ENCODE peak calls at places on chromosomes 2 and 18, in five cellular contexts. K, R, X, U and O are unnamed samples.
A peak's percentile ranks its signal among the peaks of the same experiment; 100 is the strongest.

GRCh38 chr2:78162202-78162601 is 640.0 kb upstream of the LRRTM4 start:
- DNase-seq in K (no peak), R (no peak), X (no peak), U (no peak), O (no peak)

GRCh38 chr2:9771481-9772017 is 71.7 kb upstream of the TAF1B start:
- DNase-seq in K (peak; percentile 49), R (no peak), X (peak; percentile 76), U (no peak), O (peak; percentile 26)

GRCh38 chr2:101830555-101830954 is 133.0 kb downstream of the MAP4K4 start:
- DNase-seq in K (no peak), R (no peak), X (peak; percentile 92), U (no peak), O (no peak)

GRCh38 chr18:70181015-70181414 is 24.5 kb downstream of the RTTN start:
- DNase-seq in K (peak; percentile 90), R (no peak), X (peak; percentile 60), U (no peak), O (peak; percentile 36)

GRCh38 chr2:17430326-17430725 is 87.9 kb downstream of the RAD51AP2 start:
- DNase-seq in K (no peak), R (no peak), X (no peak), U (no peak), O (no peak)

GRCh38 chr2:58039170-58039611 is 7.4 kb upstream of the VRK2 start:
- DNase-seq in K (no peak), R (no peak), X (peak; percentile 26), U (no peak), O (no peak)

GRCh38 chr18:79511271-79511670 is 115.5 kb downstream of the NFATC1 start:
- DNase-seq in K (no peak), R (no peak), X (no peak), U (peak; percentile 56), O (no peak)

GRCh38 chr2:74357627-74358026 is 14.4 kb upstream of the SLC4A5 start:
- DNase-seq in K (no peak), R (no peak), X (no peak), U (no peak), O (no peak)

GRCh38 chr2:20401495-20401855 is 45.4 kb upstream of the RHOB start:
- DNase-seq in K (peak; percentile 3), R (no peak), X (no peak), U (no peak), O (no peak)

GRCh38 chr2:41941831-41942230 is 106.0 kb upstream of the PKDCC start:
- DNase-seq in K (no peak), R (peak; percentile 48), X (no peak), U (no peak), O (no peak)

GRCh38 chr2:102103992-102104871 is 38.3 kb upstream of the IL1R1 start:
- DNase-seq in K (no peak), R (no peak), X (peak; percentile 86), U (peak; percentile 73), O (no peak)

GRCh38 chr2:66691199-66691975 is 256.5 kb downstream of the MEIS1 start:
- DNase-seq in K (no peak), R (no peak), X (no peak), U (no peak), O (no peak)

GRCh38 chr2:66695211-66695735 is 260.3 kb downstream of the MEIS1 start:
- DNase-seq in K (no peak), R (no peak), X (no peak), U (no peak), O (no peak)

GRCh38 chr2:66692521-66692920 is 257.6 kb downstream of the MEIS1 start:
- DNase-seq in K (no peak), R (no peak), X (no peak), U (no peak), O (no peak)

GRCh38 chr2:66694087-66694858 is 259.3 kb downstream of the MEIS1 start:
- DNase-seq in K (no peak), R (no peak), X (no peak), U (no peak), O (no peak)

GRCh38 chr2:66693007-66693965 is 258.4 kb downstream of the MEIS1 start:
- DNase-seq in K (no peak), R (no peak), X (no peak), U (no peak), O (no peak)
- H3K27me3 ChIP-seq in K (no peaks in the 10 kb centered on the region), R (no peaks in the 10 kb centered on the region), X (no peaks in the 10 kb centered on the region), U (no peaks in the 10 kb centered on the region), O (no peaks in the 10 kb centered on the region)

DNA sequence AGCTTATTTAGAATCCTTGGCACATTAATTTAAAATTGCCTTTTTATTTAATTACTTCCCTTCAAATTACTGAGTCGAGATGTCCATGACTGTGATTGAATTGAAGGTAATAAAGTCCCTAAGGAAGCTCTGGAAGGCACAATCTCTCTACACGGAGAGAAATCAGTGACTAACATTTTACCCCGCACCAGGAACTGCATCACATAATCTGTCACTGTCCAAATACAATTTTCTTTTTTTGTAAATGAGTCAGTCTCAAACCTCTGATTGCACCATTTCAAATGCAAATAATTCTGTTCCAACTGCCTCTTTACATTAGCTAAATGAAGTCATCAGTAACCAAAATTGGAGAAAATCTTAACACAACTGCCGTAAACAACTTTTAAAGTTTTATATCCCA is 311.9 kb downstream of the CCDC178 start:
- DNase-seq in K (no peak), R (no peak), X (no peak), U (no peak), O (no peak)
- H3K27ac ChIP-seq in K (no peak overlapping the region), R (no peak overlapping the region), X (no peak overlapping the region), U (no peak overlapping the region), O (no peak overlapping the region)

GRCh38 chr2:209772316-209772715 is 684 bp downstream of the UNC80 start:
- DNase-seq in K (no peak), R (peak; percentile 22), X (no peak), U (no peak), O (no peak)
- H3K4me3 ChIP-seq in K (no peak overlapping the region), R (peak overlapping the region; percentile 57), X (peak overlapping the region; percentile 59), U (no peak overlapping the region), O (no peak overlapping the region)

DNA sequence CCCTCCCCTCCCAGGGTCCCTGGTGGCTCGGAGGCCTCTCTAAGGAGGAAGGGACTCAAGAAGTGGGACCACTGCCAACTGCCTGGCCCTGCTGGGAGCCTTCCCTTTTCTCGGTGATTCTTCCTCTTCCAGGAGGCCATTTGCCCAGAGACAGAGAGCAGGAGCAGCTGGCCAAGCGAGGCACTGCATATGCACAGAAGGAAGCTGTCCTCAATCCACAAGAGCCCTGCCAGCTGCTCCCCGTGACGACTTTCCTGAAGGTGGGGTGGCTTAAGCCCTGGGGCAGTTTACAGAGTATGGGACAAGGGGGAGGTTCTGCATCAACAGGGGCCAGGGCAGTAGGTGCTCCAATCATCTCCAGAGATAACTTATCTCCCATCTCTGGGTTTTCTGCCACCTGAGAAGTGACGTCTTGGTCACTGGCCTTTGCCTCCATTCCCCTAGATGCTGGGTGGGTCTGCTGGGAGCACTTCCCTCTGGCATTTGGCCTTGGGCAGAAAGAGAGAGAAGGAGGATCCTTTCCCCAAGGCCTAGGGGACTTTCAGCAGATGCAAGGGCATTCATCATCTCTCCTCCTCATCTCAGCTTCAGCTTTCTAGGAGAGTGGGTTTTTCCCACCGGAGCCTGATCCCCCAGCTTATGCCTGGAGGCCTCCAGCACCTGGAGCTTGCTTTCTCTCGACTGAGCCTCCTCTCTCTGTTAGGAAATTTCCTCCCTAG is 28.5 kb downstream of the CIB4 start:
- DNase-seq in K (peak; percentile 43), R (no peak), X (no peak), U (peak; percentile 60), O (no peak)
- H3K27me3 ChIP-seq in K (no peaks in the 10 kb centered on the region), R (no peaks in the 10 kb centered on the region), X (peaks cover 54% of the 10 kb centered on the region), U (peaks cover 2% of the 10 kb centered on the region), O (peaks cover 80% of the 10 kb centered on the region)

GRCh38 chr18:72847134-72847533 is 20.7 kb downstream of the NETO1 start:
- DNase-seq in K (no peak), R (no peak), X (no peak), U (no peak), O (no peak)
- H3K27ac ChIP-seq in K (no peak overlapping the region), R (no peak overlapping the region), X (no peak overlapping the region), U (no peak overlapping the region), O (no peak overlapping the region)

DNA sequence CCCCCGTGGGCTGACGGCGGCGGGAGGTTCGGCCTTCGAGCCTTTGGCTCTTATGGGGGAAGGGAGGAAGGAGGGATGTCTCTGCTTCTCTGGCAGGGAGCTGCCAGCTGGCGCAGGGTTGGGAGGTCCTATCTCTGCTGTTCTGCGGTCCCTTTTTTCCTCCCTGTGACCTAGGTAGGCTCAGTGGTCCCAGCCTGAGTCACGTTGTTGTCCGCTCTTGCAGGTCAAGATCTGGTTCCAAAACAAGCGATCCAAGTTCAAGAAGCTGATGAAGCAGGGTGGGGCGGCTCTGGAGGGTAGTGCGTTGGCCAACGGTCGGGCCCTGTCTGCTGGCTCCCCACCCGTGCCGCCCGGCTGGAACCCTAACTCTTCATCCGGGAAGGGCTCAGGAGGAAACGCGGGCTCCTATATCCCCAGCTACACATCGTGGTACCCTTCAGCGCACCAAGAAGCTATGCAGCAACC is 2.5 kb downstream of the DLX1 start:
- DNase-seq in K (no peak), R (no peak), X (no peak), U (no peak), O (no peak)
- H3K4me3 ChIP-seq in K (no peak overlapping the region), R (no peak overlapping the region), X (no peak overlapping the region), U (no peak overlapping the region), O (peak overlapping the region; percentile 63)